ENCODE peak calls at places on chromosomes 13 and 19, in six cellular contexts. One of them, this sample, is unnamed.

GRCh38 chr19:51296331-51297093 is 14.9 kb upstream of the IGLON5 start:
- DNase-seq in trophoblast cell: no peak
- DNase-seq in hepatocyte: no peak
- DNase-seq in mesenchymal stem cell: no peak
- DNase-seq in IMR-90: no peak
- DNase-seq in endothelial cell of umbilical vein: no peak
- DNase-seq in this sample: no peak

GRCh38 chr13:59409211-59409610 is 754.5 kb downstream of the DIAPH3 start:
- DNase-seq in trophoblast cell: no peak
- DNase-seq in hepatocyte: peak; percentile 38
- DNase-seq in mesenchymal stem cell: peak; percentile 10
- DNase-seq in IMR-90: peak; percentile 58
- DNase-seq in endothelial cell of umbilical vein: peak; percentile 62
- DNase-seq in this sample: peak; percentile 70

GRCh38 chr13:23705578-23705977 is 135.4 kb downstream of the TNFRSF19 start:
- DNase-seq in trophoblast cell: no peak
- DNase-seq in hepatocyte: no peak
- DNase-seq in mesenchymal stem cell: no peak
- DNase-seq in IMR-90: peak; percentile 68
- DNase-seq in endothelial cell of umbilical vein: no peak
- DNase-seq in this sample: peak; percentile 39

GRCh38 chr19:750640-751423 is at the start of gene MISP:
- DNase-seq in trophoblast cell: no peak
- DNase-seq in hepatocyte: peak; percentile 92
- DNase-seq in mesenchymal stem cell: no peak
- DNase-seq in IMR-90: no peak
- DNase-seq in endothelial cell of umbilical vein: no peak
- DNase-seq in this sample: no peak

GRCh38 chr19:46387713-46388130 is 25.6 kb downstream of the CCDC8 start:
- DNase-seq in trophoblast cell: no peak
- DNase-seq in hepatocyte: no peak
- DNase-seq in mesenchymal stem cell: no peak
- DNase-seq in IMR-90: no peak
- DNase-seq in endothelial cell of umbilical vein: no peak
- DNase-seq in this sample: no peak

GRCh38 chr13:75764251-75764650 is 128.1 kb downstream of the LMO7 start:
- DNase-seq in trophoblast cell: no peak
- DNase-seq in hepatocyte: no peak
- DNase-seq in mesenchymal stem cell: no peak
- DNase-seq in IMR-90: no peak
- DNase-seq in endothelial cell of umbilical vein: no peak
- DNase-seq in this sample: no peak

GRCh38 chr13:21872795-21873194 is 201.9 kb downstream of the FGF9 start:
- DNase-seq in trophoblast cell: no peak
- DNase-seq in hepatocyte: no peak
- DNase-seq in mesenchymal stem cell: no peak
- DNase-seq in IMR-90: peak; percentile 12
- DNase-seq in endothelial cell of umbilical vein: no peak
- DNase-seq in this sample: no peak

GRCh38 chr13:82627183-82627582 is 1255.1 kb downstream of the SLITRK1 start:
- DNase-seq in trophoblast cell: no peak
- DNase-seq in hepatocyte: no peak
- DNase-seq in mesenchymal stem cell: peak; percentile 12
- DNase-seq in IMR-90: peak; percentile 91
- DNase-seq in endothelial cell of umbilical vein: peak; percentile 1
- DNase-seq in this sample: peak; percentile 75

GRCh38 chr19:45306522-45307027 is 16.1 kb downstream of the CKM start:
- DNase-seq in trophoblast cell: no peak
- DNase-seq in hepatocyte: no peak
- DNase-seq in mesenchymal stem cell: no peak
- DNase-seq in IMR-90: no peak
- DNase-seq in endothelial cell of umbilical vein: no peak
- DNase-seq in this sample: no peak

GRCh38 chr13:45621950-45622349 is 6.4 kb upstream of the ERICH6B start:
- DNase-seq in trophoblast cell: no peak
- DNase-seq in hepatocyte: no peak
- DNase-seq in mesenchymal stem cell: no peak
- DNase-seq in IMR-90: no peak
- DNase-seq in endothelial cell of umbilical vein: no peak
- DNase-seq in this sample: no peak

GRCh38 chr19:16561382-16561781 is 10.8 kb downstream of the SLC35E1 start:
- DNase-seq in trophoblast cell: no peak
- DNase-seq in hepatocyte: no peak
- DNase-seq in mesenchymal stem cell: no peak
- DNase-seq in IMR-90: no peak
- DNase-seq in endothelial cell of umbilical vein: no peak
- DNase-seq in this sample: no peak

GRCh38 chr13:40457844-40458243 is 208.6 kb downstream of the FOXO1 start:
- DNase-seq in trophoblast cell: no peak
- DNase-seq in hepatocyte: no peak
- DNase-seq in mesenchymal stem cell: no peak
- DNase-seq in IMR-90: no peak
- DNase-seq in endothelial cell of umbilical vein: no peak
- DNase-seq in this sample: no peak

GRCh38 chr13:62879071-62879470 is 1463.4 kb upstream of the PCDH20 start:
- DNase-seq in trophoblast cell: no peak
- DNase-seq in hepatocyte: no peak
- DNase-seq in mesenchymal stem cell: peak; percentile 37
- DNase-seq in IMR-90: peak; percentile 77
- DNase-seq in endothelial cell of umbilical vein: no peak
- DNase-seq in this sample: peak; percentile 5

GRCh38 chr19:15154002-15154612 is 46.7 kb downstream of the NOTCH3 start:
- DNase-seq in trophoblast cell: peak; percentile 81
- DNase-seq in hepatocyte: peak; percentile 63
- DNase-seq in mesenchymal stem cell: peak; percentile 78
- DNase-seq in IMR-90: peak; percentile 53
- DNase-seq in endothelial cell of umbilical vein: peak; percentile 52
- DNase-seq in this sample: peak; percentile 40

GRCh38 chr19:22286151-22286810 is at the start of gene ZNF729:
- DNase-seq in trophoblast cell: peak; percentile 4
- DNase-seq in hepatocyte: no peak
- DNase-seq in mesenchymal stem cell: no peak
- DNase-seq in IMR-90: no peak
- DNase-seq in endothelial cell of umbilical vein: no peak
- DNase-seq in this sample: no peak

GRCh38 chr13:45063261-45063870 is 56.9 kb upstream of the GTF2F2 start:
- DNase-seq in trophoblast cell: peak; percentile 92
- DNase-seq in hepatocyte: no peak
- DNase-seq in mesenchymal stem cell: peak; percentile 13
- DNase-seq in IMR-90: peak; percentile 63
- DNase-seq in endothelial cell of umbilical vein: no peak
- DNase-seq in this sample: peak; percentile 69

GRCh38 chr13:113846639-113847318 is 17.1 kb downstream of the GAS6 start:
- DNase-seq in trophoblast cell: no peak
- DNase-seq in hepatocyte: no peak
- DNase-seq in mesenchymal stem cell: no peak
- DNase-seq in IMR-90: no peak
- DNase-seq in endothelial cell of umbilical vein: no peak
- DNase-seq in this sample: no peak

GRCh38 chr13:71672527-71672926 is 194.5 kb downstream of the DACH1 start:
- DNase-seq in trophoblast cell: no peak
- DNase-seq in hepatocyte: no peak
- DNase-seq in mesenchymal stem cell: no peak
- DNase-seq in IMR-90: peak; percentile 21
- DNase-seq in endothelial cell of umbilical vein: no peak
- DNase-seq in this sample: no peak

GRCh38 chr13:85586422-85586831 is 212.8 kb downstream of the SLITRK6 start:
- DNase-seq in trophoblast cell: peak; percentile 67
- DNase-seq in hepatocyte: no peak
- DNase-seq in mesenchymal stem cell: peak; percentile 69
- DNase-seq in IMR-90: peak; percentile 85
- DNase-seq in endothelial cell of umbilical vein: no peak
- DNase-seq in this sample: peak; percentile 32

GRCh38 chr13:19601749-19602725 is 31.4 kb upstream of the MPHOSPH8 start:
- DNase-seq in trophoblast cell: peak; percentile 58
- DNase-seq in hepatocyte: peak; percentile 66
- DNase-seq in mesenchymal stem cell: peak; percentile 37
- DNase-seq in IMR-90: peak; percentile 27
- DNase-seq in endothelial cell of umbilical vein: peak; percentile 52
- DNase-seq in this sample: peak; percentile 54

GRCh38 chr19:18282021-18282787 is 782 bp upstream of the JUND start:
- DNase-seq in trophoblast cell: no peak
- DNase-seq in hepatocyte: no peak
- DNase-seq in mesenchymal stem cell: no peak
- DNase-seq in IMR-90: no peak
- DNase-seq in endothelial cell of umbilical vein: peak; percentile 85
- DNase-seq in this sample: no peak

GRCh38 chr19:18283338-18283737 is 1.9 kb upstream of the JUND start:
- DNase-seq in trophoblast cell: no peak
- DNase-seq in hepatocyte: no peak
- DNase-seq in mesenchymal stem cell: no peak
- DNase-seq in IMR-90: no peak
- DNase-seq in endothelial cell of umbilical vein: no peak
- DNase-seq in this sample: no peak

GRCh38 chr19:18284710-18285430 is 3.4 kb upstream of the JUND start:
- DNase-seq in trophoblast cell: no peak
- DNase-seq in hepatocyte: no peak
- DNase-seq in mesenchymal stem cell: no peak
- DNase-seq in IMR-90: no peak
- DNase-seq in endothelial cell of umbilical vein: no peak
- DNase-seq in this sample: no peak

GRCh38 chr19:18281082-18282020 is at the start of gene JUND:
- DNase-seq in trophoblast cell: peak; percentile 99
- DNase-seq in hepatocyte: peak; percentile 99
- DNase-seq in mesenchymal stem cell: peak; percentile 96
- DNase-seq in IMR-90: peak; percentile 98
- DNase-seq in endothelial cell of umbilical vein: peak; percentile 98
- DNase-seq in this sample: peak; percentile 98

GRCh38 chr19:18282788-18283141 is 1.3 kb upstream of the JUND start:
- DNase-seq in trophoblast cell: no peak
- DNase-seq in hepatocyte: peak; percentile 74
- DNase-seq in mesenchymal stem cell: no peak
- DNase-seq in IMR-90: no peak
- DNase-seq in endothelial cell of umbilical vein: no peak
- DNase-seq in this sample: no peak
- H3K27ac ChIP-seq in trophoblast cell: peak overlapping the region; percentile 100
- H3K27ac ChIP-seq in hepatocyte: peak overlapping the region; percentile 100
- H3K27ac ChIP-seq in mesenchymal stem cell: peak overlapping the region; percentile 98
- H3K27ac ChIP-seq in IMR-90: peak overlapping the region; percentile 97
- H3K27ac ChIP-seq in endothelial cell of umbilical vein: peak overlapping the region; percentile 94
- H3K27ac ChIP-seq in this sample: peak overlapping the region; percentile 100

GRCh38 chr19:41531438-41532311 is 44.3 kb upstream of the CEACAM21 start:
- DNase-seq in trophoblast cell: peak; percentile 54
- DNase-seq in hepatocyte: no peak
- DNase-seq in mesenchymal stem cell: peak; percentile 5
- DNase-seq in IMR-90: peak; percentile 31
- DNase-seq in endothelial cell of umbilical vein: peak; percentile 98
- DNase-seq in this sample: peak; percentile 56

GRCh38 chr19:41529484-41530183 is 46.3 kb upstream of the CEACAM21 start:
- DNase-seq in trophoblast cell: no peak
- DNase-seq in hepatocyte: no peak
- DNase-seq in mesenchymal stem cell: no peak
- DNase-seq in IMR-90: no peak
- DNase-seq in endothelial cell of umbilical vein: no peak
- DNase-seq in this sample: no peak

GRCh38 chr19:41530761-41531301 is 45.1 kb upstream of the CEACAM21 start:
- DNase-seq in trophoblast cell: peak; percentile 49
- DNase-seq in hepatocyte: no peak
- DNase-seq in mesenchymal stem cell: peak; percentile 10
- DNase-seq in IMR-90: no peak
- DNase-seq in endothelial cell of umbilical vein: peak; percentile 84
- DNase-seq in this sample: no peak

GRCh38 chr19:41528106-41528505 is 47.9 kb upstream of the CEACAM21 start:
- DNase-seq in trophoblast cell: peak; percentile 2
- DNase-seq in hepatocyte: no peak
- DNase-seq in mesenchymal stem cell: no peak
- DNase-seq in IMR-90: no peak
- DNase-seq in endothelial cell of umbilical vein: no peak
- DNase-seq in this sample: no peak

DNA sequence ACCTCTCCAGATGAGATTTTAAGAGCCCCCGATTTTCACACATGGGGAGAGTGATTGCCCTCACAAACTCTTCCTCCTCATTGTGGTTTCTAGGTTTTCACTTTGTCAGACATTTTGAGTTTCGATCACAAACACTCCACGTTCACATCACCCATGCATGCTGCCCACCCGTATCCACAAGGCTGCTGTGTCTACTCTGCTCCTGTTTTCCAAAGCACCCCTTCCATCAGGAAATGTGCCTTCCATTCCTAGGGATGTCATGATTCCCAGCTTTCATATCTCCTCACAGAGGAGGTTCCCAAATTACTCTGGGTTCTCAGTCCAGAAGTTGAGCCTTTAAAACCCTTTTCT is 45.8 kb upstream of the CEACAM21 start:
- DNase-seq in trophoblast cell: no peak
- DNase-seq in hepatocyte: no peak
- DNase-seq in mesenchymal stem cell: no peak
- DNase-seq in IMR-90: no peak
- DNase-seq in endothelial cell of umbilical vein: no peak
- DNase-seq in this sample: no peak
- H2AFZ ChIP-seq in trophoblast cell: no peak overlapping the region
- H2AFZ ChIP-seq in hepatocyte: no peak overlapping the region
- H2AFZ ChIP-seq in mesenchymal stem cell: no peak overlapping the region
- H2AFZ ChIP-seq in IMR-90: no peak overlapping the region
- H2AFZ ChIP-seq in endothelial cell of umbilical vein: no peak overlapping the region
- H2AFZ ChIP-seq in this sample: no peak overlapping the region

DNA sequence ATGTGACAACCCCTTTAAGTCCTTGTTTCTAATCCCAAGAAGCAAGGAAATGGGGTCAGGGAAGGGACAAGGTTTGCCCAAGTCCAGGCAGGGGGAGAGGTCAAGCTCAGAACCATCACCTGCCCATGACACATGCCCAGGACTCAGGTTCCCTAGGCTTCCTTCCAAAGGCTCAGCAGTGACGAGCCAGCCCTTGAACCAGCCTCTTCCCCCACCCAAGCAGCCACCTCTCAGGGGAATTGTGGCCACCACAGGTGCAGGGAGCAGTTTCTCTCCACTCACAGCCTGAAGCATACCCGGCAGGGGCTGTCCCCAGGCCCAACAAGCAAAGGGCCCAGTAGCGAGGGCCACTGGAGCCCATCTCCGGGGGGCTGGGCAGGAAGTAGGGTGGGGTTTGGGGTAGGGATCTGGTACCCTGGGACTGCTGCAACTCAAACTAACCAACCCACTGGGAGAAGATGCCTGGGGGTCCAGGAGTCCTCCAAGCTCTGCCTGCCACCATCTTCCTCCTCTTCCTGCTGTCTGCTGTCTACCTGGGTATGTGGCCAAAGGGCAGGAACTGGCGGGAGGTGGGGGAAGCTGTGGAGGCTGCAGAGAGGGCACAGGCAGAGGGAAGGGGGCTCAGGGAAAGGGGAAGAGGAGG is at the start of gene CD79A:
- DNase-seq in trophoblast cell: no peak
- DNase-seq in hepatocyte: no peak
- DNase-seq in mesenchymal stem cell: no peak
- DNase-seq in IMR-90: no peak
- DNase-seq in endothelial cell of umbilical vein: no peak
- DNase-seq in this sample: no peak
- H3K4me1 ChIP-seq in trophoblast cell: no peaks in the 10 kb centered on the region
- H3K4me1 ChIP-seq in hepatocyte: no peaks in the 10 kb centered on the region
- H3K4me1 ChIP-seq in mesenchymal stem cell: no peaks in the 10 kb centered on the region
- H3K4me1 ChIP-seq in IMR-90: no peaks in the 10 kb centered on the region
- H3K4me1 ChIP-seq in endothelial cell of umbilical vein: no peaks in the 10 kb centered on the region
- H3K4me1 ChIP-seq in this sample: no peaks in the 10 kb centered on the region

DNA sequence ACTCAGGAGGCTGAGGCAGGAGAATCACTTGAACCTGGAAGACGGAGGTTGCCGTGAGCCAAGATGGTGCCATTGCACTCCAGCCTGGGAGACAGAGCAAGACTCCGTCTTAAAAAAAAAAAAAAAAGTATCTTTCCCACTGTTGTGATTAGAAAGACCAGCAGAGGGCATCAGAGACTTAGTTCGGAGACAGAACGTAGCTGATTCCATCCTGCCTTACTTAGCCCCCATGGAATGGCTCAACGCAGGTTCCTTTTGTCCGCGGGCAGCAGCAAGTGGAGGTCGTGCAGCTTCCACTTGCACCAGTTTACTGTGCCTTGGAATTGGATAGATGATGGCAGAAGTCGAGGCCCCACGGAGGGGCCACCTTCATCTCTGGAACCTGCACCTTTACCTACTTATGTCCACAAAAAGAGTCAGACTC is 8.1 kb downstream of the TIMM29 start:
- DNase-seq in trophoblast cell: peak; percentile 93
- DNase-seq in hepatocyte: peak; percentile 91
- DNase-seq in mesenchymal stem cell: peak; percentile 85
- DNase-seq in IMR-90: peak; percentile 81
- DNase-seq in endothelial cell of umbilical vein: peak; percentile 86
- DNase-seq in this sample: peak; percentile 85
- H3K27ac ChIP-seq in trophoblast cell: no peak overlapping the region
- H3K27ac ChIP-seq in hepatocyte: peak overlapping the region; percentile 8
- H3K27ac ChIP-seq in mesenchymal stem cell: no peak overlapping the region
- H3K27ac ChIP-seq in IMR-90: no peak overlapping the region
- H3K27ac ChIP-seq in endothelial cell of umbilical vein: no peak overlapping the region
- H3K27ac ChIP-seq in this sample: no peak overlapping the region